ENCODE peak calls at places on chromosomes 7 and 10, in nine cellular contexts. E is naive thymus-derived CD4-positive, alpha-beta T cell; G is suprapubic skin; O is mammary epithelial cell; A is PC-9; F is aorta; C is IMR-90; I is HepG2; R is stomach. H is an unnamed sample.

GRCh38 chr7:2104107-2104710 is 128.5 kb downstream of the MAD1L1 start:
- DNase-seq in E (peak; percentile 64), G (peak; percentile 92), O (no peak), A (no peak), F (peak; percentile 86), C (peak; percentile 93), I (peak; percentile 51), R (peak; percentile 67), H (peak; percentile 19)

GRCh38 chr7:159125944-159126248 is 18.8 kb downstream of the VIPR2 start:
- DNase-seq in E (no peak), G (peak; percentile 32), O (no peak), A (no peak), F (no peak), C (no peak), I (peak; percentile 41), R (peak; percentile 13), H (no peak)

GRCh38 chr7:8435597-8436243 is 2.3 kb downstream of the NXPH1 start:
- DNase-seq in E (no peak), G (no peak), O (no peak), A (no peak), F (no peak), C (no peak), I (no peak), R (no peak), H (no peak)

GRCh38 chr10:104340099-104340594 is 1.9 kb upstream of the ITPRIP start:
- DNase-seq in E (no peak), G (no peak), O (no peak), A (no peak), F (no peak), C (no peak), I (no peak), R (no peak), H (no peak)

GRCh38 chr7:21675255-21675654 is 132.4 kb downstream of the DNAH11 start:
- DNase-seq in E (no peak), G (no peak), O (no peak), A (no peak), F (no peak), C (no peak), I (no peak), R (no peak), H (no peak)

GRCh38 chr10:126227762-126228134 is 160.5 kb downstream of the ADAM12 start:
- DNase-seq in E (no peak), G (no peak), O (peak; percentile 27), A (peak; percentile 43), F (no peak), C (peak; percentile 75), I (no peak), R (no peak), H (no peak)

GRCh38 chr7:1768835-1769234 is 98.8 kb downstream of the ELFN1 start:
- DNase-seq in E (no peak), G (peak; percentile 35), O (no peak), A (no peak), F (no peak), C (no peak), I (no peak), R (no peak), H (no peak)

GRCh38 chr7:3754488-3755365 is 453.7 kb downstream of the SDK1 start:
- DNase-seq in E (no peak), G (no peak), O (no peak), A (no peak), F (no peak), C (peak; percentile 56), I (no peak), R (peak; percentile 51), H (no peak)

GRCh38 chr10:122113161-122113944 is 124.4 kb downstream of the TACC2 start:
- DNase-seq in E (no peak), G (peak; percentile 90), O (peak; percentile 58), A (peak; percentile 46), F (peak; percentile 74), C (peak; percentile 68), I (peak; percentile 78), R (peak; percentile 69), H (no peak)

GRCh38 chr10:122112625-122113160 is 123.7 kb downstream of the TACC2 start:
- DNase-seq in E (no peak), G (peak; percentile 86), O (peak; percentile 92), A (peak; percentile 85), F (peak; percentile 92), C (peak; percentile 96), I (peak; percentile 77), R (peak; percentile 88), H (no peak)

GRCh38 chr10:122114156-122114747 is 125.3 kb downstream of the TACC2 start:
- DNase-seq in E (no peak), G (no peak), O (no peak), A (no peak), F (no peak), C (peak; percentile 34), I (no peak), R (no peak), H (no peak)

GRCh38 chr10:122115874-122116273 is 126.9 kb downstream of the TACC2 start:
- DNase-seq in E (no peak), G (no peak), O (no peak), A (no peak), F (no peak), C (no peak), I (no peak), R (no peak), H (no peak)

DNA sequence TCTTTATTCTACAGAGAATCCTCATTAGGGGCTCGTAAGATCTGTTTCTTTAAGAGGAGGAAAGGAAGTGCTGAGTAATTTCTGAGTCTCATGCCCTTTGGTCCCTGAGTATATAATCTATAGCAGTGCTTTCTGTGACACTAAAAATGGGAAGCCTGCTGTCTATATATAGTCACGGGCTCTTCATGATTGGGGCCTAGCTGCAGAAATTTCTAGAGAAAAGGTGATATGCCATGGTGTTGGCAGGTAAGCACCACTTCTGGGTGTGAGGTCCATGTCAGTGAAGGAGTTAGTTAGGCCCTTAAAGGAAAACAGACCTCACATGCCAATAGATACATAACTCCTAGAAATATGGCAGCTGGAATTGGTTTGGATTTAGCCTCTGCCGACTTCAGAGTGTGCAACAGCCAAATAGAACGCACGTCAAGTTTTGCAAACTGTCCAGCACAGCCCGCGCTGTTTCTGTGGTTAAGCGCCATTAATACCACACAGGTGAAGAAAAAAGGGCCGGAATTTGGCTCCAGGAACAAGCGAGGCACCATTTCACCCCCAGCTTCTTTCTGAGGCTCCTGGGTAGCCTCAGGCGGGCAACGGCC is 123.2 kb downstream of the TACC2 start:
- DNase-seq in E (no peak), G (no peak), O (no peak), A (no peak), F (no peak), C (peak; percentile 76), I (no peak), R (no peak), H (no peak)
- H3K27ac ChIP-seq in E (no peak overlapping the region), G (peak overlapping the region; percentile 94), O (peak overlapping the region; percentile 75), A (peak overlapping the region; percentile 83), F (peak overlapping the region; percentile 95), C (peak overlapping the region; percentile 20), I (peak overlapping the region; percentile 95), R (peak overlapping the region; percentile 99), H (no peak overlapping the region)

GRCh38 chr10:52772623-52773022 is at the start of gene MBL2:
- DNase-seq in E (no peak), G (no peak), O (no peak), A (no peak), F (no peak), C (no peak), I (no peak), R (no peak), H (no peak)

GRCh38 chr10:52775132-52775647 is 2.6 kb upstream of the MBL2 start:
- DNase-seq in E (no peak), G (no peak), O (no peak), A (no peak), F (no peak), C (no peak), I (peak; percentile 86), R (no peak), H (no peak)

GRCh38 chr10:52774182-52774581 is 1.6 kb upstream of the MBL2 start:
- DNase-seq in E (no peak), G (no peak), O (no peak), A (no peak), F (no peak), C (no peak), I (no peak), R (no peak), H (no peak)

GRCh38 chr10:52776471-52776903 is 3.9 kb upstream of the MBL2 start:
- DNase-seq in E (no peak), G (no peak), O (no peak), A (no peak), F (no peak), C (no peak), I (peak; percentile 64), R (no peak), H (no peak)

DNA sequence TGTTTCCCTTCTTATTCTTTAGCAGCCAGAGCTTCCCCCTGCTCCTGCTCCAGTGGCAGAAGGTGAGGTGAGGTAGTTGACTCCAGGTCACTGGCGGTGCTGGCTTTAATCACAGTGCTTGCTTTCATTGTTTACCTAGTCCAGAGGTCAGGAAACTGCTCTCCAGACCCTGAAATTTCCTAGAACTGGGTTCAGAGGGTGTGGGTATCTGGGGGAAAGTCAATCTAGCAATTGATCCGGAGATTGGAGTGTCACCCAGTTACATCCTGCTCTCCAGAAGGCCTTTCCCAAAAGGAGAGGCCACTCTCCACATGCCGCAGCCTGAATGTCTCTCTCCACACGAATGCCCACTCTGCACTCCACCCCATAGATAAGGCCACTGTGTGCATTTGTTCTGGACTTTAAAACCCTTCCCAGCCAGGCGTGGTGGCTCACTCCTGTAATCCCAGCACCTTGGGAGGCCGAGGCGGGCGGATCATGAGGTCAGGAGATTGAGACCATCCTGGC is 2.1 kb upstream of the MBL2 start:
- DNase-seq in E (no peak), G (no peak), O (no peak), A (no peak), F (no peak), C (no peak), I (peak; percentile 98), R (no peak), H (no peak)
- H3K4me3 ChIP-seq in E (no peak overlapping the region), G (no peak overlapping the region), O (no peak overlapping the region), A (no peak overlapping the region), F (no peak overlapping the region), C (no peak overlapping the region), I (no peak overlapping the region), R (no peak overlapping the region), H (no peak overlapping the region)

DNA sequence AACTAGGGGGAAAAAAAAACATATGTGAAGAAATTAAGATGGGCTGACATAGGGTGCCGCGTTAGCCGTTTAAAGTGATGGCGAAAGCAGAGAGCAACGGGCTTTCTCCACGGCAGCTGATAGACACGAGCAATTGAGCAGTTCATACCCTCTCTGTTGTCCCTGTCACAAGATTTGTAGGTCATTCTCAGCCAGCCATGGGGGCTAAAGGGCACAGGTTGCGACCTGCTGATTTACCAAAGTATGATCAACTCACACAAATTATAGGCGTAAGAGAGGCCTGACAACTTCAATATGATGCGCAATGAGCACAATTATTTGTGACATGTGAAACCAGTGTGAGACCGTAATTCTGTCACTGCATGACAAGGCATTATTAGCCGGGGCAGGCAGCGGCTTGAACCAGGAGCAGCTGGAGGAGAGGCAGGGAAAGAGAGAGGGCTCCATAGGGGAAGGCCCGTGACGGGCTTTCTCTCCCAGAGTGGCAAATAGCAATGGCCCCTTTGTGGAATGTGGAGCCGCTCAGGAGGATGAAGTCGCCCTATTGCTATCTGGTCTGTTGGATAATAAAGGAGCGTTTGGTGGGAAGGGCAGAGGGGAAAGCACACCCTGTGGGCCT is 195.1 kb upstream of the HABP2 start:
- DNase-seq in E (no peak), G (no peak), O (no peak), A (no peak), F (no peak), C (no peak), I (no peak), R (no peak), H (no peak)
- H3K27ac ChIP-seq in E (no peak overlapping the region), G (peak overlapping the region; percentile 4), O (no peak overlapping the region), A (no peak overlapping the region), F (no peak overlapping the region), C (no peak overlapping the region), I (no peak overlapping the region), R (no peak overlapping the region), H (no peak overlapping the region)

GRCh38 chr7:116327751-116328150 is 117.4 kb downstream of the TES start:
- DNase-seq in E (no peak), G (no peak), O (no peak), A (no peak), F (peak; percentile 46), C (peak; percentile 99), I (no peak), R (no peak), H (no peak)

GRCh38 chr7:116330961-116331360 is 120.6 kb downstream of the TES start:
- DNase-seq in E (no peak), G (no peak), O (no peak), A (no peak), F (no peak), C (peak; percentile 29), I (no peak), R (no peak), H (no peak)

GRCh38 chr7:116327135-116327534 is 116.8 kb downstream of the TES start:
- DNase-seq in E (no peak), G (no peak), O (no peak), A (no peak), F (no peak), C (no peak), I (no peak), R (no peak), H (no peak)

GRCh38 chr7:116328161-116328560 is 117.8 kb downstream of the TES start:
- DNase-seq in E (no peak), G (no peak), O (no peak), A (no peak), F (no peak), C (no peak), I (no peak), R (no peak), H (no peak)

DNA sequence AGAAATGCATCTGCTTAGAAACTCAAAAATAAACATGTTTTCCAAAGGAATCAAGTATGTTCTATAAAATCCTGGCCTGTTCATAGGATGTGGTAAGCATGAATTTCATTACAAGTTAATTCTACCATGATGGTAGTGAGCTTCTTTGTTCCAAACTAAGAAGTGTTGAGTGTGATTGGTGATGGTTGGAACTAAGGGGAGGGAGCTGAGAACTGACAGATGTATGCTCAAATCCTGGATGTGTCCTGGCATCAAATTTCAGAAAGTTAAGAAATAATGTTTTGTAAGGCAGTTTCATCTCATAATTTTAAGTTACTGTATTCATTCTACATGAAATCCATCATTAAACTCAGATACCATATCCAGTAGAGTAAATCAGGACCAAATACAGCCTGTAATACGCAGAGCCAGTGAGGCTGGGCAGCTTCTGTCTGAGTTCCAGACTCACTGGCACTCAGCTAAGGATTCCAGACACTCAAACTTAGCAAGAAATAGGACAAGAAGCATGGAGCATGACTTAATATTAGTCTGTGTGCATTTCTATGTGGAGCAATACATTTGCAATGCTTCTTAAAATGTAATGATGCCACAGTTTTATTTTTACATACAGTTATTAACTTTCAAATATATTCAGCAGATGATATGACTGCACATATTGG is 119.6 kb downstream of the TES start:
- DNase-seq in E (no peak), G (no peak), O (no peak), A (no peak), F (no peak), C (no peak), I (no peak), R (no peak), H (no peak)
- H3K4me3 ChIP-seq in E (no peak overlapping the region), G (no peak overlapping the region), O (no peak overlapping the region), A (no peak overlapping the region), F (no peak overlapping the region), C (no peak overlapping the region), I (no peak overlapping the region), R (no peak overlapping the region), H (no peak overlapping the region)

H was measured in effector memory CD4-positive, alpha-beta T cell.